ENCODE peak calls at places on chromosomes 16 and 17, in four cellular contexts. G is ovary, U is AG09309, B is SK-N-SH. X is an unnamed sample.

GRCh38 chr16:56841233-56841632 is 23.8 kb upstream of the SLC12A3 start:
- DNase-seq in B (peak; percentile 51), U (peak; percentile 34), G (no peak), X (no peak)

GRCh38 chr17:57357392-57357784 is 101.1 kb downstream of the MSI2 start:
- DNase-seq in B (no peak), U (no peak), G (peak; percentile 59), X (peak; percentile 53)

GRCh38 chr16:27229891-27230470 is 26.7 kb downstream of the KDM8 start:
- DNase-seq in G (no peak), B (no peak), U (no peak), X (no peak)

GRCh38 chr17:1486802-1487695 is 5.4 kb downstream of the MYO1C start:
- DNase-seq in G (peak; percentile 80), B (no peak), U (no peak), X (peak; percentile 95)

GRCh38 chr16:15752717-15753488 is 102.9 kb downstream of the NDE1 start:
- DNase-seq in U (no peak), G (no peak), B (no peak), X (no peak)

GRCh38 chr17:44941712-44942331 is 5.8 kb downstream of the KIF18B start:
- DNase-seq in B (peak; percentile 32), G (no peak), U (no peak), X (no peak)

GRCh38 chr16:85312642-85313540 is 200.6 kb upstream of the CIBAR2 start:
- DNase-seq in G (no peak), U (no peak), B (no peak), X (no peak)

GRCh38 chr16:85638695-85639409 is 25.7 kb downstream of the GSE1 start:
- DNase-seq in U (no peak), B (no peak), G (no peak), X (no peak)

GRCh38 chr16:30615358-30616076 is 5.3 kb upstream of the ZNF689 start:
- DNase-seq in G (no peak), B (peak; percentile 71), U (no peak), X (peak; percentile 82)

GRCh38 chr17:83203073-83203471 is 123.7 kb downstream of the METRNL start:
- DNase-seq in B (no peak), U (peak; percentile 98), G (peak; percentile 14), X (peak; percentile 38)

GRCh38 chr17:66542183-66542966 is 240.0 kb downstream of the PRKCA start:
- DNase-seq in U (peak; percentile 80), B (peak; percentile 50), G (no peak), X (no peak)

GRCh38 chr17:28142355-28142754 is 99.9 kb downstream of the NLK start:
- DNase-seq in G (no peak), B (no peak), U (no peak), X (no peak)

GRCh38 chr16:82633964-82634600 is 7.3 kb downstream of the CDH13 start:
- DNase-seq in G (no peak), U (no peak), B (no peak), X (peak; percentile 28)

GRCh38 chr17:8746501-8747236 is 2.0 kb upstream of the CCDC42 start:
- DNase-seq in U (no peak), G (no peak), B (peak; percentile 52), X (no peak)

GRCh38 chr16:11639925-11640899 is 28.0 kb upstream of the SNN start:
- DNase-seq in G (peak; percentile 61), B (no peak), U (peak; percentile 97), X (peak; percentile 62)